ENCODE peak calls at places on chromosome 14, in seven cellular contexts. V is psoas muscle, L is EH, R is sciatic nerve, N is epithelial cell of proximal tubule, Q is cerebellar cortex, T is Daoy. H is an unnamed sample.
A peak's percentile ranks its signal among the peaks of the same experiment; 100 is the strongest.

GRCh38 chr14:65927871-65928270 is 515.3 kb downstream of the FUT8 start:
- DNase-seq in V (no peak), L (no peak), R (no peak), T (no peak), N (no peak), Q (no peak), H (no peak)

GRCh38 chr14:75634848-75635247 is 25.8 kb downstream of the ERG28 start:
- DNase-seq in V (no peak), T (no peak), Q (no peak), N (no peak), L (peak; percentile 5), R (no peak), H (no peak)

GRCh38 chr14:65412881-65413738 is 580 bp downstream of the FUT8 start:
- DNase-seq in N (no peak), R (peak; percentile 85), Q (no peak), T (peak; percentile 87), V (peak; percentile 50), L (peak; percentile 79), H (no peak)

GRCh38 chr14:58362798-58363412 is 32.8 kb upstream of the TOMM20L start:
- DNase-seq in N (no peak), T (peak; percentile 21), L (peak; percentile 32), V (no peak), R (no peak), Q (peak; percentile 74), H (no peak)

GRCh38 chr14:103188691-103189480 is 65.6 kb downstream of the TNFAIP2 start:
- DNase-seq in N (no peak), T (peak; percentile 33), R (no peak), V (peak; percentile 75), Q (no peak), L (peak; percentile 33), H (no peak)

GRCh38 chr14:100778951-100779690 is 46.8 kb upstream of the MEG3 start:
- DNase-seq in Q (peak; percentile 20), L (no peak), N (no peak), T (no peak), V (no peak), R (no peak), H (no peak)

GRCh38 chr14:96056509-96057422 is 17.6 kb downstream of the C14orf132 start:
- DNase-seq in L (no peak), V (no peak), Q (peak; percentile 58), N (no peak), T (no peak), R (no peak), H (no peak)

GRCh38 chr14:58864751-58865519 is 227.2 kb downstream of the DACT1 start:
- DNase-seq in R (no peak), L (peak; percentile 88), T (no peak), V (no peak), N (peak; percentile 69), Q (peak; percentile 89), H (peak; percentile 44)

GRCh38 chr14:21454843-21455550 is 926 bp downstream of the CHD8 start:
- DNase-seq in N (no peak), L (peak; percentile 11), V (no peak), Q (no peak), T (no peak), R (no peak), H (no peak)

GRCh38 chr14:101723061-101723595 is 38.4 kb upstream of the PPP2R5C start:
- DNase-seq in N (no peak), R (no peak), Q (no peak), V (no peak), L (peak; percentile 18), T (no peak), H (no peak)

H was measured in GM04503.